ENCODE peak calls at places on chromosomes 6 and 20, in seven cellular contexts. G, F, P, K, M, Z and L are unnamed samples.

GRCh38 chr6:30926644-30927043 is 5.3 kb downstream of the SFTA2 start:
- DNase-seq in Z (no peak), K (peak), F (peak), P (no peak), M (no peak), G (no peak), L (no peak)

GRCh38 chr6:35687658-35688604 is 784 bp downstream of the FKBP5 start:
- DNase-seq in G (peak), K (peak), P (no peak), M (no peak), F (peak), Z (peak), L (peak)

GRCh38 chr6:105593056-105593455 is 190.2 kb upstream of the PREP start:
- DNase-seq in K (no peak), Z (no peak), F (no peak), P (no peak), M (no peak), G (no peak), L (no peak)

GRCh38 chr6:56714273-56714672 is 71.6 kb upstream of the DST start:
- DNase-seq in Z (peak), G (no peak), K (peak), F (no peak), P (no peak), M (no peak), L (no peak)

GRCh38 chr6:115830895-115831294 is 229.8 kb downstream of the FRK start:
- DNase-seq in F (no peak), M (no peak), P (no peak), Z (no peak), G (no peak), K (no peak), L (no peak)

GRCh38 chr6:140494321-140495085 is 1120.1 kb upstream of the CITED2 start:
- DNase-seq in M (no peak), K (no peak), G (no peak), Z (no peak), P (no peak), F (no peak), L (no peak)

GRCh38 chr6:21595265-21595950 is 1.9 kb downstream of the SOX4 start:
- DNase-seq in Z (peak), F (peak), P (no peak), K (peak), G (peak), M (no peak), L (no peak)

GRCh38 chr6:26157150-26157837 is 70.1 kb downstream of the HFE start:
- DNase-seq in K (no peak), P (no peak), M (no peak), G (peak), F (peak), Z (peak), L (peak)

GRCh38 chr20:11394145-11394833 is 523.4 kb upstream of the BTBD3 start:
- DNase-seq in Z (no peak), G (no peak), K (no peak), P (no peak), F (no peak), M (no peak), L (no peak)

GRCh38 chr6:52537001-52537753 is 39.7 kb downstream of the TRAM2 start:
- DNase-seq in F (no peak), P (no peak), Z (no peak), K (no peak), M (no peak), G (no peak), L (no peak)

GRCh38 chr6:132218063-132218696 is 183.1 kb downstream of the MOXD1 start:
- DNase-seq in K (peak), Z (peak), G (no peak), F (no peak), P (peak), M (no peak), L (no peak)

GRCh38 chr6:93792751-93793150 is 373.4 kb upstream of the EPHA7 start:
- DNase-seq in K (no peak), G (no peak), Z (no peak), F (no peak), P (no peak), M (no peak), L (no peak)

GRCh38 chr20:1267809-1268374 is 1.8 kb downstream of the SNPH start:
- DNase-seq in Z (no peak), G (no peak), F (no peak), K (no peak), P (no peak), M (no peak), L (no peak)